ENCODE peak calls at places on chromosome 13, in ten cellular contexts. Q is caudate nucleus; Z is IMR-90; D is heart right ventricle; Y is CD8-positive, alpha-beta memory T cell; I is upper lobe of right lung; C is psoas muscle; T is CD4-positive, CD25-positive, alpha-beta regulatory T cell; K is prostate gland; B is suprapubic skin. N is an unnamed sample.

GRCh38 chr13:40371531-40372125 is 294.8 kb downstream of the FOXO1 start:
- DNase-seq in Q (no peak), Z (no peak), D (no peak), Y (no peak), I (no peak), C (no peak), T (no peak), K (no peak), B (no peak), N (no peak)

GRCh38 chr13:89514534-89515312 is 1832.8 kb upstream of the MIR17HG start:
- DNase-seq in Q (no peak), Z (peak; percentile 8), D (no peak), Y (no peak), I (no peak), C (no peak), T (no peak), K (no peak), B (no peak), N (peak; percentile 43)

GRCh38 chr13:94323746-94324408 is 155.6 kb downstream of the DCT start:
- DNase-seq in Q (no peak), Z (no peak), D (no peak), Y (peak; percentile 71), I (no peak), C (no peak), T (peak; percentile 15), K (no peak), B (no peak), N (no peak)

GRCh38 chr13:53631511-53631910 is 602.9 kb downstream of the OLFM4 start:
- DNase-seq in Q (no peak), Z (no peak), D (no peak), Y (no peak), I (no peak), C (no peak), T (no peak), K (no peak), B (no peak), N (no peak)

GRCh38 chr13:87147076-87147475 is 524.1 kb upstream of the SLITRK5 start:
- DNase-seq in Q (no peak), Z (peak; percentile 76), D (no peak), Y (no peak), I (no peak), C (no peak), T (no peak), K (no peak), B (no peak), N (no peak)

GRCh38 chr13:39506559-39507390 is 96.2 kb downstream of the LHFPL6 start:
- DNase-seq in Q (no peak), Z (peak; percentile 72), D (no peak), Y (no peak), I (no peak), C (no peak), T (no peak), K (peak; percentile 5), B (no peak), N (peak; percentile 92)

GRCh38 chr13:95641961-95642621 is 2.4 kb downstream of the DZIP1 start:
- DNase-seq in Q (no peak), Z (peak; percentile 43), D (peak; percentile 54), Y (no peak), I (peak; percentile 69), C (peak; percentile 43), T (no peak), K (no peak), B (no peak), N (no peak)

GRCh38 chr13:42239644-42240043 is 32.3 kb upstream of the AKAP11 start:
- DNase-seq in Q (no peak), Z (peak; percentile 7), D (no peak), Y (no peak), I (no peak), C (no peak), T (no peak), K (no peak), B (no peak), N (no peak)

GRCh38 chr13:26200811-26201210 is 21.3 kb downstream of the RNF6 start:
- DNase-seq in Q (no peak), Z (no peak), D (no peak), Y (no peak), I (no peak), C (no peak), T (no peak), K (no peak), B (no peak), N (no peak)

GRCh38 chr13:99992376-99992775 is 10.8 kb downstream of the ZIC2 start:
- DNase-seq in Q (no peak), Z (no peak), D (no peak), Y (no peak), I (no peak), C (no peak), T (no peak), K (no peak), B (no peak), N (no peak)

GRCh38 chr13:21613791-21614190 is 9.8 kb upstream of the MICU2 start:
- DNase-seq in Q (no peak), Z (no peak), D (no peak), Y (no peak), I (no peak), C (no peak), T (no peak), K (no peak), B (no peak), N (no peak)

GRCh38 chr13:74770361-74770760 is 636.2 kb upstream of the KLF12 start:
- DNase-seq in Q (no peak), Z (peak; percentile 94), D (no peak), Y (no peak), I (no peak), C (no peak), T (no peak), K (no peak), B (no peak), N (peak; percentile 41)

DNA sequence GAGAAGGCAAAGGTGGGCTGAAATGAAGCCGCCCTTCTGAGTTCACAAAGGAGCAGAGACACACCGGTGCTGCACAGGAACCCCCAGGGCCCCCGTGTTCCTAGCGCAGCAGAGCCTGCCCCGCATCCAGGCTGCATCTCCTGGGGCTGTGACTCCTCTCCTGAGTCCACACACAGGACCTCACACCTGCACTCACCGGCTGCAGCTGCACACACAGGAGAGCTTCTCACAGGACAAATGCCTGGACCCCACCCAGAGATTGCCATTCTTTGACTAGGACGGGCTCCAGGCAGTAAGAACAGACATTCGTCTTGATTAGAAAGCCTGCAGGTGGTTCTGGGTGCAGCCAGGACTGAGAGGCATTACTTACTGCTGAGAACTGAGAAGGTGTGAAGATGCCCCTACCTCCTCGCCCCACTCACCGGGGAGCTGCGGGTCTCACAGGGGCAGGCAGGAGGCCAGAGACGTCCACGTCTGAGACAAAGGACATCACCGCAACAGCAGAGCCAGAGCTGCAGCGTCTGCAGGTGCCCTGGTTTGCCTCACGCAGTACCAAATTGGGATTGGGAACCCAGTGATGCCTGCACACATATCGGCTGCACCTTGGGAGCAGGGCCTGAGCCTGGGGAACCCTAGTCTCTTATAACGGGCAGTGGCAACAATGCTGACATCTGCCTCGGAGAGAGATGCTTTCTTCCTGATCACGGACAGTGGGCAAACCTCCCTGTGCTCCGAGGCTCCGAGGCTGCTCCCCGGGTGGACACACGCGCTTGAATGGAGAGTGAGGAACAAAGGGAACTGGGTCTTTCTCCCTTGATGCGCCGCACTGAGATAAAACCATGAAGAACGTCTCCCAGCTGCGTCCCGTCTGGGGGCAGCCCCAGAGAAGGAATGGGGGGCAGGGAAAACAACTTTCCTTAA is 50.4 kb downstream of the RASA3 start:
- DNase-seq in Q (no peak), Z (no peak), D (no peak), Y (peak; percentile 39), I (peak; percentile 55), C (no peak), T (no peak), K (no peak), B (peak; percentile 55), N (no peak)
- H3K27ac ChIP-seq in Q (no peak overlapping the region), Z (no peak overlapping the region), D (no peak overlapping the region), Y (no peak overlapping the region), I (no peak overlapping the region), C (no peak overlapping the region), T (no peak overlapping the region), K (no peak overlapping the region), B (no peak overlapping the region), N (no peak overlapping the region)

DNA sequence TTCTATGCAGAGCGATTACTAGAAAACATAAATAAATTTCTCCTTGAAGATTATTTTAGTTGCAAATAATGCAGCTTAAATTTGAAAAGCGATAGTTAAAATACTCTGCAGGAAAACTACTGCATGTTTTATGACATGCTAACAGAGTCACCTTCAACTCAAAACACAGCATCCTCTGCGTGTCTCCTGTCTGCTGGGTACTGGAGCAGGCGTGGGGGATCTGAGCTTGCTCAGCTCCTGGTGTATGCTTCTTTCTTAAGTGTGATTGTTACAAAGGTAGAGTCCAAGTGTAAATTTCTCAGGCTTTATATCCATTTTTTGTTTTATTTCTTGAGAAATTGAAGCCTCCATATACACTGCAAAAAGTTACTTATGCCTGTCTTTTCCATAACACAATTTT is 15.3 kb downstream of the SPATA13 start:
- DNase-seq in Q (no peak), Z (no peak), D (no peak), Y (no peak), I (no peak), C (no peak), T (no peak), K (no peak), B (no peak), N (no peak)
- H3K27ac ChIP-seq in Q (no peak overlapping the region), Z (no peak overlapping the region), D (no peak overlapping the region), Y (no peak overlapping the region), I (no peak overlapping the region), C (no peak overlapping the region), T (no peak overlapping the region), K (no peak overlapping the region), B (no peak overlapping the region), N (no peak overlapping the region)

DNA sequence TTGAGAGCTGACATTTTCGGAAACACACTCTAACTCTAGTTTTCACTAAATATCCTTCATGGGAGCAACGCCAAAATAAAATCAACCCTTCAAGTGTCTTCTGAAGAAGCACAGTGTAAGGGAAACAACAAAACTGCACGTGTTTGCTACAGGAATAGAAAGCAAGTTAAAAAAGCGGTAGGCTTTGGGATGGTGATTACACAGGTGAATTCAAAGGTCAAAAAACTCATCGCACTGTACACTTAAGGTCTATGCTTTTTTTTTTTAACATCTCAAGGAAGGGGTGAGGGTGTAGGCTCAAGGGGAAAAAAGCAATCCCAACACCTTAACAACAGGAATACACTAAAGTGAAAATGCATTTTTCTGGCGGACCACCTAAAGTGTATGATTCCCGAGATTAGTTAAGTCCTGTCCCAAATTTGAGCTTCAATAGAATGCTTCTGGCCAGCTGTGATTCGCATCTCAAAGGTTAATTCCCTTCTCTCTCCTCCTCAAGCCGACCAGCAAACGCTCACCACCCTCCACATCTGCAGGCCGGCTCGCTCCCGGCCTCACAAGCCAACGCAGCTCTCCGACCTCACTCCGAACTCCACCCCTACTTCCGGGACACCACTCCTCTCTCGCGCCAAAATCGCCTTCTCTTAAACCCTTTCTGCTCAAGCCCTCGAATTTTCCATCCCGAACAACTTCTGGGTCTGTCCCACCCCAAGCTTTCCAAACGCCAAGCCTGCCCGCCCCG is 1.1 kb downstream of the ARGLU1 start:
- DNase-seq in Q (peak; percentile 32), Z (peak; percentile 62), D (peak; percentile 66), Y (peak; percentile 49), I (peak; percentile 81), C (peak; percentile 59), T (peak; percentile 18), K (peak; percentile 54), B (no peak), N (no peak)
- H3K27ac ChIP-seq in Q (no peak overlapping the region), Z (peak overlapping the region; percentile 99), D (peak overlapping the region; percentile 97), Y (peak overlapping the region; percentile 93), I (peak overlapping the region; percentile 98), C (peak overlapping the region; percentile 87), T (peak overlapping the region; percentile 97), K (peak overlapping the region; percentile 97), B (peak overlapping the region; percentile 98), N (peak overlapping the region; percentile 89)

DNA sequence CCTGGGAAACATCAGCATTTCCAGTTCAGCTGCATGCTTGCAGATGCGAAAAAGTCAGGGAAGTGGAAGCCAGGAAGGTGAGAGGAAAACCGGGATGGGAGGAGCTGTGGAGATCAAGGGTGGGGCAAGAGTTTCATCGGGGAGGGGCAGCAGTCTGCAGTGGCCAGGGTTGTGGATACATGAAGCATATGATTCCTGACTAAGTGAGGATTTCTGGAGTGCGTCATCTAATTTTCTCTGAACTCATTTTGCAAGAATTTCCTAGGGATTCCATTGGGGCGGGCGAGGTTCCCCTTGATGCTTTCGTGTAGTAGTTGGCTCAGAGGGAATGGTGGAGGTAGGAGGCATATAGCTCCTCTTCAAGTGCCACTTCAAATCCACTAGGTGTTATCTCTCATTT is 344.1 kb upstream of the TMTC4 start:
- DNase-seq in Q (no peak), Z (peak; percentile 71), D (no peak), Y (no peak), I (no peak), C (no peak), T (no peak), K (no peak), B (no peak), N (no peak)
- H3K27ac ChIP-seq in Q (no peak overlapping the region), Z (no peak overlapping the region), D (no peak overlapping the region), Y (no peak overlapping the region), I (no peak overlapping the region), C (no peak overlapping the region), T (no peak overlapping the region), K (no peak overlapping the region), B (no peak overlapping the region), N (peak overlapping the region; percentile 31)